ENCODE peak calls at places on chromosomes 12 and 14, in nine cellular contexts. O is CD8-positive, alpha-beta T cell; V is pancreas; K is body of pancreas; A is H1; X is fibroblast of lung; U is mammary epithelial cell; N is adrenal gland; E is MM.1S. C is an unnamed sample. For H3K4me1 and H3K36me3, the result is how much of the 10 kb centered on the place peaks cover.

GRCh38 chr12:48193623-48194022 is 9.5 kb downstream of the OR10AD1 start:
- DNase-seq in X (no peak), A (no peak), E (no peak), N (peak), O (no peak), U (no peak), V (no peak), K (no peak), C (no peak)

GRCh38 chr12:34625116-34625515 is 602.8 kb downstream of the ALG10 start:
- DNase-seq in A (no peak), K (no peak), N (no peak), X (no peak), U (peak), V (no peak), O (no peak), E (peak), C (no peak)

GRCh38 chr12:103169-103981 is 36.8 kb downstream of the IQSEC3 start:
- DNase-seq in K (no peak), A (peak), E (no peak), N (no peak), X (no peak), V (no peak), U (no peak), O (no peak), C (peak)

GRCh38 chr12:41174602-41175001 is 13.5 kb upstream of the PDZRN4 start:
- DNase-seq in V (no peak), K (no peak), N (no peak), E (no peak), U (no peak), A (no peak), O (no peak), X (no peak), C (no peak)

GRCh38 chr12:29073631-29074239 is 75.3 kb upstream of the FAR2 start:
- DNase-seq in V (no peak), E (peak), O (no peak), K (no peak), A (no peak), X (peak), N (no peak), U (peak), C (peak)

GRCh38 chr14:22002860-22003284 is 329.3 kb upstream of the OR4E1 start:
- DNase-seq in A (peak), X (no peak), N (no peak), U (no peak), K (no peak), O (peak), V (no peak), E (peak), C (peak)

GRCh38 chr14:104212206-104213095 is 74.1 kb downstream of the KIF26A start:
- DNase-seq in K (no peak), E (no peak), X (no peak), O (no peak), U (no peak), V (no peak), A (no peak), N (no peak), C (no peak)

GRCh38 chr12:2613674-2614073 is 181.1 kb upstream of the FKBP4 start:
- DNase-seq in U (peak), K (no peak), N (peak), V (no peak), X (peak), O (no peak), A (no peak), E (no peak), C (no peak)

GRCh38 chr14:98959958-98960616 is 311.9 kb downstream of the BCL11B start:
- DNase-seq in O (no peak), A (peak), K (no peak), N (no peak), E (no peak), X (no peak), U (no peak), V (no peak), C (no peak)

DNA sequence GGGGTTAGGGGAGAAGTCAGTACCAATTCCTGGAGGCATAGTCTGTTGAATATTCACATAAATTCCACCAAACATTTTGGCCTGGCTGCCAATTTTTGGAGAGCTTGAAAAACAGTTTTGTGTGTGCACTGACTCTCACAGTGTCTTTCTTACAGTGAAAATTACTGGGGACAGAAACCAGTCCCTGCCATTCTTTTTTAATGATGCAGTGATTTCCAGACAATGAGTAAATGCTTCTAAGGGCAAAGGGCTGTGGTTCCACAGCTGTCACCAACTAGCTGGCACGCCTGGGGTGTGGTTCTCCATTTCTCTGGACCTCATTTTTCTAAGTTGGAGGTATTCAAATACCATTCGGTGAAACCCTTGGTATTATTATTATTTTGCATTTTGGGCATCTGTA is 119.6 kb upstream of the HIF1A start:
- DNase-seq in X (no peak), V (no peak), U (no peak), A (no peak), O (no peak), N (no peak), E (no peak), K (no peak), C (no peak)
- H3K4me1 ChIP-seq in X (under half), V (under half), U (under half), A (under half), O (under half), N (under half), E (under half), K (under half), C (under half)

GRCh38 chr12:101881228-101881627 is 3.8 kb downstream of the DRAM1 start:
- DNase-seq in V (no peak), X (no peak), N (no peak), E (no peak), K (no peak), U (no peak), O (no peak), A (no peak), C (no peak)

GRCh38 chr12:101877816-101878811 is 734 bp downstream of the DRAM1 start:
- DNase-seq in E (peak), U (peak), N (peak), K (no peak), O (peak), A (no peak), X (peak), V (peak), C (no peak)

GRCh38 chr12:101875112-101875961 is 2.0 kb upstream of the DRAM1 start:
- DNase-seq in K (no peak), N (no peak), V (no peak), E (no peak), A (no peak), O (no peak), X (no peak), U (no peak), C (no peak)

GRCh38 chr12:101880769-101881168 is 3.4 kb downstream of the DRAM1 start:
- DNase-seq in O (no peak), K (no peak), A (no peak), X (no peak), E (no peak), U (no peak), V (no peak), N (no peak), C (no peak)

GRCh38 chr12:101876861-101877815 is at the start of gene DRAM1:
- DNase-seq in U (peak), X (peak), N (peak), V (peak), O (peak), A (peak), K (peak), E (peak), C (peak)
- TF ChIP-seq CTCF in U (peak), X (peak), N (no peak), V (no peak), O (no peak), A (no peak), K (no peak), E (no peak), C (no peak)

GRCh38 chr12:53452159-53453077 is 516 bp downstream of the PCBP2 start:
- DNase-seq in V (peak), O (peak), A (peak), E (peak), K (peak), N (peak), U (peak), X (peak), C (peak)

GRCh38 chr12:53453953-53454640 is 2.2 kb downstream of the PCBP2 start:
- DNase-seq in X (no peak), N (no peak), U (no peak), O (no peak), K (no peak), A (no peak), V (no peak), E (peak), C (no peak)

GRCh38 chr12:53456654-53457366 is 4.9 kb downstream of the PCBP2 start:
- DNase-seq in O (no peak), N (no peak), A (no peak), K (no peak), E (peak), X (no peak), U (no peak), V (no peak), C (no peak)

GRCh38 chr12:53451661-53452158 is at the start of gene PCBP2:
- DNase-seq in X (peak), N (peak), O (peak), U (peak), A (peak), V (peak), K (peak), E (peak), C (peak)

DNA sequence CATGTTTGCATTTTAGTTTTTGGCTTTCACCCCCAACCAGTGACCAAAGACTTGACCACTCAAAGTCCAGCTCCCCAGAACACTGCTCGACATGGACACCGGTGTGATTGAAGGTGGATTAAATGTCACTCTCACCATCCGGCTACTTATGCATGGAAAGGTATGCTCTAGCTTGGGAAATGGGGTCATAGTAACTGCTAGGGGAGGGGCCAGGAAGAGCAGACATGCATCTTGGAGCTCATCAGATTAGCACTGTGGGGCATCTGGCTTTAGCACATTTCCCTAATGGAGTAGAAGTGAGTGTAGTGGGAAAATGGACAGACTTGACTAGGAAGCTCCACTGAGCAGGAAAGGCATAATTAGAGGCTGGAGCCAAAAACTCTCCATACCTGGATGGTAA is 2.8 kb downstream of the PCBP2 start:
- DNase-seq in N (no peak), K (no peak), A (no peak), O (no peak), X (no peak), V (no peak), E (peak), U (no peak), C (peak)
- H3K36me3 ChIP-seq in N (under half), K (under half), A (half or more), O (under half), X (under half), V (half or more), E (under half), U (half or more), C (half or more)

DNA sequence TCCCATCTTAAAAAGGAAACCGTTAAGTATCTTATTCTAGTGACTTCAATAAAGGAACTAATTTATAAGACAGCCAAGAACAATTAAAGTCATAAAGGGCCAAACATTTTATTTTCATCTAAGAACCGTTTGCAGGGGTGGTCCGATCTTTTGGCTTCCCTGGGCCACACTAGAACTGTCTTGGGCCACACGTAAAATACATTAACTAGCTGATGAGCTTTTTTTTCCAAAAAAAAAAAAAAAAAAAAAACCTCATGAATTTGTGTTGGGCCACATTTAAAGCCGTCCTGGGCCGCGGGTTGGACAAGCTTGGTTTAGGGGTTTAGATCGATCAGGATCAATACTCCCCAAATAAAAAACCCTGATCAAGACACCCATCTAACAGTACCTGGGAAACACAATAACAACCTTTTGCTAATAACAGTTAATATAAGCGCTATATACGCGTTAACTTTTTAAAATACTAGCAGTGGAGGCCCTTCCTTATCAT is 1.2 kb downstream of the NAP1L1 start:
- DNase-seq in X (no peak), E (no peak), K (no peak), A (no peak), U (no peak), V (no peak), N (no peak), O (no peak), C (no peak)
- H3K4me1 ChIP-seq in X (under half), E (under half), K (under half), A (under half), U (under half), V (under half), N (under half), O (under half), C (under half)

DNA sequence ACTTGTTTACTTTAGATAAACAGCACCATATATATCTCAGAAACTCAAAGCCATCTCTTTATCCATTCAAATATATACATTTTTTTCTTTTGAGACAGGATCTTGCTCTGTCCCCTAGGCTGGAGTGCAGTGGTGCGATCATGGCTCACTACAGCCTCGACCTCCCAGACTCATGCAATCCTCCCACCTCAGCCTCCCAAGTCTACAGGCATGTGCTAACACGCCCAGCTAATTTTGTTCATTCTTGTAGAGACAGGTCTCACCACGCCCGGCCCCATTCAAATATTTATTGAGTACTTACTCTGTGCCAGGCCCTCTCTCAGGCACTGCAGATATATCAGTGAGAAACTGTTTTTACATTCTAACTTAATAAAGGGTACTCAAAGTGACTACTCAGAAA is 3.0 kb downstream of the ATXN3 start:
- DNase-seq in V (no peak), E (no peak), A (no peak), X (no peak), N (no peak), U (peak), K (no peak), O (no peak), C (no peak)
- TF ChIP-seq CTCF in V (no peak), E (no peak), A (no peak), X (no peak), N (no peak), U (no peak), K (no peak), O (no peak), C (no peak)

DNA sequence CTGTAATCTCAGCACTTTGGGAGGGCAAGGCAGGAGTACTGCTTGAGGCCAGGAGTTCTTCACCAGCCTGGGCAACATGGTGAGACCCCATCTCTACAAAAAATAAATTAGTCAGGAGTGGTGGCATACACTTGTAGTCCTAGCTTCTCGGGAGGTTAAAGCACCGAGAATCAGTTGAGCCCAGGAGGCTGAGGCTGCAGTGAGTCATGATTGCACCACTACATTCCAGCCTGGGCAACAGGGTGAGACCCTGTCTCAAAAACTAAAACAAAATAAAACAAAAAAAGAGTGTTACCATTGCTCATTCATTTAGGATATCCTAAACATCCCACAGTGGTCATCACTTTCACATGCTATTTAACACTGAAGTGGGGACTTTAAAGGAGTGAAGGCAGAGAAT is 7.8 kb downstream of the NEK9 start:
- DNase-seq in N (no peak), A (no peak), E (no peak), O (no peak), U (no peak), X (peak), V (no peak), K (no peak), C (no peak)
- H3K36me3 ChIP-seq in N (under half), A (under half), E (under half), O (under half), U (under half), X (under half), V (half or more), K (under half), C (half or more)

GRCh38 chr12:131458048-131458374 is 252.9 kb upstream of the SFSWAP start:
- DNase-seq in U (no peak), A (no peak), N (no peak), O (no peak), E (no peak), X (no peak), V (no peak), K (no peak), C (no peak)
- H3K4me1 ChIP-seq in U (under half), A (under half), N (under half), O (under half), E (under half), X (under half), V (under half), K (under half), C (under half)